ENCODE peak calls at places on chromosomes 2 and 18, in eight cellular contexts. G is Peyer's patch, P is ovary, F is prostate gland, C is right atrium auricular region, S is GM12865, Z is fibroblast of mammary gland, W is endodermal cell. D is an unnamed sample.

GRCh38 chr2:26691881-26692813 is at the start of gene KCNK3:
- DNase-seq in G (no peak), P (peak), F (peak), C (no peak), S (peak), Z (no peak), W (peak), D (peak)

GRCh38 chr2:177692042-177692823 is 299.7 kb downstream of the AGPS start:
- DNase-seq in G (no peak), P (no peak), F (no peak), C (no peak), S (no peak), Z (no peak), W (no peak), D (no peak)

GRCh38 chr2:136010126-136010525 is 24.7 kb upstream of the DARS1 start:
- DNase-seq in G (no peak), P (no peak), F (no peak), C (no peak), S (no peak), Z (peak), W (no peak), D (no peak)

GRCh38 chr2:37366773-37367172 is 22.3 kb downstream of the QPCT start:
- DNase-seq in G (no peak), P (no peak), F (no peak), C (no peak), S (no peak), Z (no peak), W (peak), D (no peak)

GRCh38 chr2:41763091-41763490 is 284.7 kb upstream of the PKDCC start:
- DNase-seq in G (no peak), P (no peak), F (no peak), C (no peak), S (no peak), Z (no peak), W (no peak), D (no peak)

GRCh38 chr2:224584111-224584764 is 925 bp downstream of the CUL3 start:
- DNase-seq in G (peak), P (peak), F (peak), C (no peak), S (peak), Z (peak), W (peak), D (peak)

GRCh38 chr2:224284134-224284946 is 117.6 kb downstream of the FAM124B start:
- DNase-seq in G (no peak), P (no peak), F (peak), C (no peak), S (peak), Z (peak), W (peak), D (peak)

GRCh38 chr2:98505311-98505808 is 60.7 kb downstream of the INPP4A start:
- DNase-seq in G (peak), P (no peak), F (no peak), C (peak), S (no peak), Z (peak), W (no peak), D (no peak)

GRCh38 chr2:132515010-132515409 is 98.4 kb downstream of the GPR39 start:
- DNase-seq in G (no peak), P (no peak), F (no peak), C (no peak), S (peak), Z (no peak), W (no peak), D (no peak)

DNA sequence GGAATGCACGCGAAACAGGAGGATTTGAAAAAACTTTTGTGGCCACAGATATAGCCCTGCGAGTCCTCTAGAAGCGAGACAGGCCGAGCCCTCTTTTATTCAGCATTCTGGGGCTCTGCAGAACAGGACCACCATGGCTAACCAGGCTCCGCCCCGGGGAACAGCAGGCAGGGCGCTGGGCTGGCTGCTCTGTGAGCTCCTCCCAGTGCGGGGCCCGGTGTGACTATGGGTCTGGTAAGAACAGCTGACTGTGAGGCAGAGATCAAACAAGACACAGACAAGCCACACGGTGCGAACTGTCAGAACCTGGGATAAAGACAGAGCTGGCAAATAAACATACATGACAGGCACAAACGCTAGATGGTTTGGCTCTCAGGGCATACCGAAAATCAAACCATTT is 15.5 kb downstream of the PXDN start:
- DNase-seq in G (peak), P (no peak), F (peak), C (peak), S (no peak), Z (no peak), W (peak), D (no peak)
- H3K4me3 ChIP-seq in G (no peak), P (no peak), F (no peak), C (no peak), S (no peak), Z (no peak), W (no peak), D (no peak)

GRCh38 chr2:36235877-36236276 is 119.7 kb upstream of the CRIM1 start:
- DNase-seq in G (no peak), P (no peak), F (no peak), C (no peak), S (no peak), Z (no peak), W (no peak), D (no peak)

GRCh38 chr2:36235426-36235825 is 120.2 kb upstream of the CRIM1 start:
- DNase-seq in G (no peak), P (no peak), F (no peak), C (no peak), S (no peak), Z (no peak), W (peak), D (no peak)

GRCh38 chr2:36238126-36238525 is 117.5 kb upstream of the CRIM1 start:
- DNase-seq in G (no peak), P (no peak), F (no peak), C (no peak), S (no peak), Z (no peak), W (no peak), D (no peak)
- TF ChIP-seq CTCF in G (no peak), P (no peak), F (no peak), C (no peak), S (no peak), Z (no peak), W (no peak), D (no peak)

DNA sequence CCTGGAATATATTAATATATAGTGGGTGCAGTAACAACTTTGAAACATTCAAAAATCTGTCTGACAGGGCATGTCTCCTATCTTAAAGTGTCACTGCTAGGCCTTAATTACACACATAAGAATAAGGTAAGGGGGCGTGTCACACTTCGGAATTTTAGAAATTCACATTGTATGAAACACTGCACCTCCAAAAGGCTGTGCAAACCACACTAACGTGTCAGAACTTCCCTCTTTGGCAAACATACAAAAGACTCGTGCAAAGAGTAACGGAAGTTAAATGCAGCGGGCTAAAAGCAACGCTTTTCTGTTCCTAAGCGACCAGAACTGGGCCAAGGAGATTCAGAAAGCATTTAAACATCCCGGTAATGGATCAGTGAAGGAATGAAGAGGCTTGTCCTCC is 231.0 kb downstream of the ZNF516 start:
- DNase-seq in G (no peak), P (no peak), F (peak), C (no peak), S (no peak), Z (no peak), W (no peak), D (no peak)
- H3K4me3 ChIP-seq in G (no peak), P (no peak), F (no peak), C (no peak), S (no peak), Z (no peak), W (no peak), D (no peak)

DNA sequence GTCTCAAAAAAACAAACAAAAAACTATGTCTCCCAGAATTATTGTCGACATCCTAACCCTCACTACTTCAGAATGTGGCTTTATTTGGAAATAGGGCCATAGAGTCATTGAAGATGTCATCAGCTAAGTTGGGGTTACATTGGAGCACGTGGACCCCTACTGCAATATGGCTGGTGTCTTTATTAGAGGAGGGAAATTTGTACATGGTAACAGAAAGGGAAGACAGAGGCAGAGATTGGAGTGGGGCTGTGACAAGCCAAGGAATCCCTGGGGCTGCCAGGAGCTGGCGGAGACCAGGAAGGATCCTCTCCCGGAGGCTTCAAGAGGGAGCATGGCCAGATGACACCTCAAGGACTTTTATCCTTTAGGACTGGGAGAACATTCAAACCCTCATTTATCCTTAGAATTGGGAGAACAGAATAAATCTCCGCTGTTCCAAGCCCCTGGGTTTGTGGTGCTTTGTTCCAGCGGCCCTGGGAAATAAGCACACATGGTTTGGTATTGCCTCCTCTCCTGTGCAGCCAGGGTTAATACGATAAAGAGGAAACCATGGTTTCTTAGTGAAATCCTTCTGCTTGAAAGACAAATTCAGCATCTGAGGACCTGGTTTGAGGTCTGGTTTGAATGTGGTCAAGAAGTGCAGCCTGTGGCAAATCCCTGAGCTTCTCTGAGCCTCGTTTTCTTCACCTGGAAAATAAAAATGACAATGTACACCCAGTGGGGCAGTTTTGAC is 184.7 kb downstream of the MYCN start:
- DNase-seq in G (no peak), P (no peak), F (no peak), C (peak), S (no peak), Z (no peak), W (peak), D (no peak)
- TF ChIP-seq CTCF in G (no peak), P (no peak), F (no peak), C (no peak), S (no peak), Z (no peak), W (no peak), D (no peak)

DNA sequence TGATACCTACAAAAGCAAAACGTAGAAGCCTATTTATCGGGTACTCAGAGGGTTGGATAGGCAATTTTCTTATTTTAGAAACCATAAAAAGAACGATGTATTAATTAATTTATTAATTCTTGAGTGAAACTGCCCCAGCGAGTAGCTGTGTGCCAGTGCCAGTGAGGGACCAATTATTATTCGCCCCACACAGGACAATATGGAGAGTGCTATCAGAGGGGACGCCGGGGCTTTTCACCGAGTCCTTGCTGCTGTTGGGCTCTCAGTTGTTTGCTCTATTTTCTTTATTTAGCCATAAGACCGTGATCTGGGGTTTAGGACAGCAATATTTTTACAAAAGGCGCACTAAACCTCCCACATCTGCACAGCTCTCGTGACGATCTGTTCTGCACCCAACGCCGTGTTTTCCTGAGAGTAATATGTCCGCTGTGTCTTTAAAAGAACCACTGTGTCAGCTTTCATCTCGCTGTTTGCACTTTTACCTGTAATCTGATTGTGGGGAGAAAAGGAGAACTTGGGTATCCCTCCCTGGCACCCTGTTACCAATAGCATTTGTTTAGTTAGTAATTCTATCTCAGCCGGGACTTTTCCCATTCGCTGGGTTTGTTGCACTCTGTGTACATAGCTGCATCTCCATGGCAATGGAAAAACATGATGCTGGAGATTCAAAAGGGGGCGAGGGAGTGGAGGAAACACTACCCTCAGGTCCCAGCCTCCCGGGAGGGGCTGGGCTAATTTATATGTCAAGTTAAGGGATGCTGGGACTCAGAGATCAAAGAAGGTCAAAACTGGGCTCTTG is 30.1 kb upstream of the ZNF516 start:
- DNase-seq in G (no peak), P (peak), F (no peak), C (no peak), S (peak), Z (peak), W (no peak), D (no peak)
- H3K4me3 ChIP-seq in G (peak), P (peak), F (peak), C (peak), S (peak), Z (peak), W (no peak), D (no peak)

GRCh38 chr2:189439342-189439741 is 1.9 kb upstream of the WDR75 start:
- DNase-seq in G (no peak), P (no peak), F (no peak), C (no peak), S (no peak), Z (no peak), W (no peak), D (no peak)
- TF ChIP-seq CTCF in G (peak), P (no peak), F (no peak), C (no peak), S (no peak), Z (peak), W (peak), D (no peak)

D was measured in heart right ventricle.